ENCODE peak calls at places on chromosomes 1 and 21, in ten cellular contexts. U is naive thymus-derived CD8-positive, alpha-beta T cell; I is RWPE1; L is neural crest cell; O is NB4; K is CD8-positive, alpha-beta memory T cell; F is PC-3; R is epithelial cell of esophagus; H is activated CD4-positive, alpha-beta memory T cell treated with anti-CD3 and anti-CD28 coated beads, Interleukin-2, amount 10 ng/mL, durations not matched to agents 7 days and 5 days; V is activated naive CD4-positive, alpha-beta T cell treated with anti-CD3 and anti-CD28 coated beads, Interleukin-2, amount 10 ng/mL, durations not matched to agents 7 days and 5 days. Y is an unnamed sample.
A peak's percentile ranks its signal among the peaks of the same experiment; 100 is the strongest.

GRCh38 chr1:25765152-25765909 is 34.7 kb upstream of the SELENON start:
- DNase-seq in F (no peak), H (no peak), I (no peak), L (no peak), V (no peak), U (no peak), K (no peak), R (no peak), O (peak; percentile 83), Y (no peak)

GRCh38 chr1:41657679-41658078 is 173.2 kb upstream of the EDN2 start:
- DNase-seq in R (no peak), L (no peak), F (no peak), H (no peak), I (no peak), V (peak; percentile 22), K (no peak), O (no peak), U (no peak), Y (no peak)

GRCh38 chr21:39659070-39659815 is 46.5 kb downstream of the B3GALT5 start:
- DNase-seq in F (no peak), H (no peak), R (no peak), I (no peak), V (no peak), U (no peak), O (no peak), K (no peak), L (no peak), Y (no peak)

GRCh38 chr1:12595839-12596821 is 21.9 kb downstream of the DHRS3 start:
- DNase-seq in K (no peak), F (peak; percentile 92), R (peak; percentile 57), O (peak; percentile 88), V (no peak), H (no peak), U (no peak), L (peak; percentile 44), I (peak; percentile 81), Y (peak; percentile 67)

GRCh38 chr1:90475623-90476022 is 241.5 kb downstream of the BARHL2 start:
- DNase-seq in R (peak; percentile 4), H (no peak), I (no peak), V (no peak), U (no peak), K (no peak), O (peak; percentile 2), F (peak; percentile 15), L (no peak), Y (peak; percentile 0)

GRCh38 chr1:172270605-172271004 is 149.9 kb upstream of the C1orf105 start:
- DNase-seq in F (no peak), H (no peak), R (no peak), K (no peak), I (no peak), L (no peak), V (no peak), U (no peak), O (no peak), Y (no peak)

GRCh38 chr1:204475651-204476432 is 18.8 kb downstream of the PIK3C2B start:
- DNase-seq in K (no peak), I (no peak), L (no peak), V (no peak), H (no peak), U (no peak), O (no peak), F (no peak), R (no peak), Y (no peak)

GRCh38 chr1:156574039-156574633 is 1.8 kb upstream of the IQGAP3 start:
- DNase-seq in H (no peak), U (no peak), F (no peak), R (no peak), O (no peak), L (no peak), K (no peak), V (no peak), I (no peak), Y (no peak)

GRCh38 chr1:26165126-26165892 is 3.5 kb downstream of the C1orf232 start:
- DNase-seq in O (no peak), R (no peak), H (no peak), L (no peak), F (no peak), I (no peak), K (no peak), U (no peak), V (no peak), Y (no peak)

GRCh38 chr1:6998267-6998666 is 213.0 kb downstream of the CAMTA1 start:
- DNase-seq in U (no peak), R (no peak), V (no peak), O (no peak), L (no peak), K (no peak), F (peak; percentile 37), I (no peak), H (no peak), Y (no peak)

GRCh38 chr1:155978973-155979429 is 654 bp upstream of the ARHGEF2 start:
- DNase-seq in O (peak; percentile 69), I (peak; percentile 44), H (peak; percentile 24), V (peak; percentile 49), U (no peak), R (no peak), K (no peak), L (no peak), F (no peak), Y (peak; percentile 54)